ENCODE peak calls at places on chromosomes 5 and 9, in seven cellular contexts. S is small intestine, J is heart right ventricle, I is IMR-90, O is GM12878, D is pancreas, K is lung. G is an unnamed sample.

GRCh38 chr5:27315541-27316282 is 277.3 kb upstream of the CDH9 start:
- DNase-seq in I (peak), O (no peak), S (no peak), J (no peak), D (no peak), K (no peak), G (no peak)

GRCh38 chr5:75610201-75610600 is 1.1 kb upstream of the ANKDD1B start:
- DNase-seq in S (no peak), J (no peak), K (no peak), O (no peak), I (no peak), D (no peak), G (no peak)

GRCh38 chr5:68243681-68244080 is 28.1 kb downstream of the PIK3R1 start:
- DNase-seq in D (no peak), S (no peak), K (no peak), I (no peak), J (no peak), O (no peak), G (no peak)

GRCh38 chr9:21455320-21455719 is 15.1 kb downstream of the IFNA1 start:
- DNase-seq in I (peak), J (no peak), K (no peak), O (no peak), S (peak), D (no peak), G (no peak)

GRCh38 chr9:137669261-137669672 is 50.5 kb downstream of the EHMT1 start:
- DNase-seq in D (no peak), K (no peak), O (no peak), S (no peak), J (no peak), I (no peak), G (no peak)

GRCh38 chr5:123089971-123090640 is 1.1 kb downstream of the PRDM6 start:
- DNase-seq in J (peak), K (no peak), I (peak), S (no peak), O (no peak), D (no peak), G (no peak)

GRCh38 chr5:90888511-90889324 is 330.1 kb downstream of the ADGRV1 start:
- DNase-seq in S (peak), D (no peak), I (peak), O (no peak), K (no peak), J (no peak), G (no peak)

GRCh38 chr9:99878651-99879050 is 27.8 kb upstream of the STX17 start:
- DNase-seq in I (peak), J (no peak), S (no peak), D (no peak), K (no peak), O (no peak), G (no peak)

GRCh38 chr9:93127395-93127911 is 6.6 kb downstream of the NINJ1 start:
- DNase-seq in S (no peak), I (no peak), D (no peak), J (no peak), K (peak), O (no peak), G (peak)

GRCh38 chr9:136614372-136614922 is 48.3 kb upstream of the EGFL7 start:
- DNase-seq in K (no peak), S (no peak), I (peak), J (peak), D (no peak), O (no peak), G (no peak)

GRCh38 chr9:112571624-112572341 is 85.2 kb downstream of the KIAA1958 start:
- DNase-seq in D (no peak), O (no peak), S (no peak), K (no peak), I (no peak), J (no peak), G (no peak)

GRCh38 chr5:76412511-76412910 is 9.4 kb downstream of the IQGAP2 start:
- DNase-seq in O (no peak), S (no peak), J (no peak), K (no peak), I (no peak), D (no peak), G (no peak)

GRCh38 chr5:27969157-27969556 is 930.8 kb upstream of the CDH9 start:
- DNase-seq in D (no peak), J (no peak), K (no peak), I (no peak), O (no peak), S (no peak), G (no peak)

GRCh38 chr5:98497391-98497790 is 276.1 kb upstream of the RGMB start:
- DNase-seq in J (no peak), K (no peak), D (no peak), O (no peak), S (no peak), I (no peak), G (no peak)

GRCh38 chr5:73213566-73213998 is 40.6 kb downstream of the TMEM174 start:
- DNase-seq in S (no peak), D (no peak), K (no peak), J (no peak), O (peak), I (peak), G (peak)

GRCh38 chr5:179184521-179185050 is 124.4 kb downstream of the ZNF354C start:
- DNase-seq in D (no peak), O (no peak), I (no peak), S (no peak), K (no peak), J (no peak), G (no peak)

GRCh38 chr5:180194410-180195345 is 14.3 kb downstream of the RASGEF1C start:
- DNase-seq in I (no peak), K (no peak), D (no peak), S (no peak), O (no peak), J (no peak), G (peak)

DNA sequence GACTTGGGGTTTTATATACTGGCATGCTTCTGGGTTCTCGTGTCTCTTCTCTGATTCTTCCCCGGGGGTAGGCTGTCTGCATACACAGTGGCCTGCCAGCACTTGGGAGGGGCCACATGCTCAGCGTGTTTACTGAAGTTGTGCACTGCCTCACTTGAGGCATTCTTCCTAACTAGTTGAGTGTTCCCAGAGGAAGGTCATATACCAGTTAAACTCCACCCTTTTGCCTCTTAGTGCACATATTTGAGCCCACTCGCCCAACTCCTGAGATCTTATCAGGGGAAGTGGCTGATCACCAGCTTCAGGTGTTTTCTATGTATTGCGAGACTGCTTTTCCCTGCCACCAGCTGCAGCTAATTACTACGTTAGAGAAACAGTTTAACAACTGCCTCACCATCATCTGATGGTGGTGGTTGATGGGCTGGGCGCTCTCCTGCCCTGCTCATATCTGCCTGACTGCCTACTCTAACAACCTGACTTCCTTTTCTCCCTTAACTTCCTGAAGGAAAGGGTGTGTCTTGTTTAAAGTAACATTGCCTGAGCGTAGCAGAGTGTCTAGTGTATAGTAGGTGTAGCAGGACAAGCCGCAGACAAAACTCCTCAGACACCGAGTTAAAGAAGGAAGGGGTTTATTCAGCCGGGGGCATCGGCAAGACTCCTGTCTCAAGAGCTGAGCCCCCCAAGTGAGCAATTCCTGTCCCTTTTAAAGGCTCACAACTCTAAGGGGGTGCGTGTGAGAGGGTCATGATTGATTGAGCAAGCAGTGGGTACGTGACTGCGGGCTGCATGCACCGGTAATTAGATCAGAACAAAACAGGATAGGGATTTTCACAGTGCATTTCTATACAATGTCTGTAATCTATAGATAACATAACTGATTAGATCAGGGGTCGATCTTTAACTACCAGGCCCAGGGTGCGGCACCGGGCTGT is 60.1 kb upstream of the CLINT1 start:
- DNase-seq in K (peak), D (no peak), I (no peak), S (peak), O (no peak), J (no peak), G (peak)
- H3K27ac ChIP-seq in K (peak), D (peak), I (no peak), S (peak), O (no peak), J (no peak), G (peak)

DNA sequence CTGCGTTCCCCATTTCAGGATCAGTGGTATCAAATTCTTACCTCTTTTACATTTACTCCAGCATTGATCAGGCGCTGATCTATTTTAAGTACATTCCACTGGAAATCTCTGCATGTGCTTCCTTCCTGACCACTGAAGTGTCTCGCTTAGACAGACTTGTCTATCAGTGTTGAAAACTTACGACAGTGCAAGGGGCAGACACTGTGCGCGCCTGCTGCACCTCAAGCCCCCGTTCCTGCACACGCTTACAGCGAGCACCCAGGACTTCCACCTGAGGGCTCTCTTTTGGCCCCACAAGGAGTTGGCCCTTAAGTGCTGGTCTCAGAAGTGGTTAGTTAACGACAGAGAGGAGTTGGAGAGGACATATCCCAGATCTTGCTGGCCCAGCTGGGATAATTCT is 94.6 kb downstream of the LHFPL2 start:
- DNase-seq in I (no peak), O (no peak), J (no peak), D (no peak), S (no peak), K (no peak), G (no peak)
- H3K27ac ChIP-seq in I (no peak), O (no peak), J (no peak), D (no peak), S (no peak), K (no peak), G (no peak)

GRCh38 chr5:17022296-17022695 is 86.2 kb upstream of the MYO10 start:
- DNase-seq in K (no peak), J (no peak), I (no peak), O (no peak), D (no peak), S (no peak), G (peak)
- H3K27ac ChIP-seq in K (no peak), J (no peak), I (peak), O (no peak), D (no peak), S (no peak), G (peak)

GRCh38 chr5:14405706-14406553 is 175.7 kb upstream of the OTULINL start:
- DNase-seq in K (no peak), S (peak), D (no peak), I (no peak), J (no peak), O (no peak), G (no peak)
- H3K27ac ChIP-seq in K (no peak), S (no peak), D (no peak), I (peak), J (peak), O (no peak), G (no peak)

DNA sequence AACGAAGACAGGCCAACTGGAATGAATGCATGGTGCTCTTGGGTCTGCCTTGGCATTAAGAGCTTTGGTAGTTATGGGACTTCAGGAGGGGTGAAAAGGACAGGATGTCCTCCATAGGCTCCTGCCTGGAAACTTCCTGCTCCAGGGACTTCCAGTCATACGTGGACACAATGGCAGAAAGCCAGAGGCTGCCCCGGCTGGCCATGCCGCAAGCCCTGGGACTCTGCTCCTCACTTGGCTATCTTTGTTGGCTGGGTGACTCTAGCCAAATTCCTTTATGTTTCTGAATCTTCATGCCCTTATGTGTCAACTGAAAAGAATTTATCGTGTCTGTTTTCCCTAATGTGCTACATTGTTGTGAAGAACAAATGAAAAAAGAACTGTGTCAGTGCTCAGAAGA is 136.9 kb downstream of the SIL1 start:
- DNase-seq in I (peak), S (no peak), J (peak), K (no peak), D (peak), O (no peak), G (peak)
- H3K27ac ChIP-seq in I (no peak), S (no peak), J (peak), K (no peak), D (no peak), O (no peak), G (peak)

GRCh38 chr5:141516648-141517025 is 27.8 kb downstream of the PCDHGC5 start:
- DNase-seq in D (no peak), J (peak), O (no peak), S (no peak), K (no peak), I (no peak), G (no peak)
- H3K27ac ChIP-seq in D (no peak), J (peak), O (no peak), S (no peak), K (no peak), I (peak), G (no peak)

GRCh38 chr9:35518212-35518917 is 28.5 kb downstream of the RUSC2 start:
- DNase-seq in D (peak), I (peak), O (no peak), K (peak), S (no peak), J (no peak), G (peak)
- H3K27ac ChIP-seq in D (peak), I (peak), O (no peak), K (peak), S (no peak), J (peak), G (peak)

GRCh38 chr9:2096376-2096970 is 81.3 kb downstream of the SMARCA2 start:
- DNase-seq in I (no peak), S (no peak), D (no peak), O (no peak), J (no peak), K (no peak), G (no peak)

GRCh38 chr9:2093920-2094597 is 78.9 kb downstream of the SMARCA2 start:
- DNase-seq in J (no peak), K (peak), O (no peak), D (no peak), I (peak), S (no peak), G (peak)
- H3K27ac ChIP-seq in J (no peak), K (no peak), O (no peak), D (no peak), I (no peak), S (no peak), G (peak)

GRCh38 chr5:35237580-35238376 is 7.5 kb upstream of the PRLR start:
- DNase-seq in O (no peak), J (no peak), D (no peak), S (peak), K (no peak), I (no peak), G (no peak)
- H3K27ac ChIP-seq in O (no peak), J (no peak), D (no peak), S (peak), K (no peak), I (no peak), G (no peak)

DNA sequence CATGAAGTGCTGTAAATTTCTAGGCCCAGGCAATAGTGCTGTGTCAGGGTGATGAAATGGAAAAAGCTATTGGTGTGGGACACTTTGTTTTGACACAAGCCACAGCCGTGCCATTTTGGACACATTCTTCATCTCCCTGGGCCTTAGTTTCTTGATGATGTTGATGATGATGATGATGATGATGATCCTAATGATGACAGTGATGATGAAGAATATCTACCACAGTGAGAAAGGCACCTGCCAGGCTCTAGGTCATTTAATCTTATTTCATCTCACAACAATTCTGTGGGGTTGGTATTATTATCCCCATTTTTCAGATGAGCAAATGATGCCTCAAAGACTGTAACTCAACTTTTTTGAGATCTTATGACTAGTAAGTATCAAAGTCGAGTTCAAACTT is 102.2 kb upstream of the STC2 start:
- DNase-seq in K (no peak), I (no peak), O (no peak), J (no peak), S (no peak), D (no peak), G (no peak)
- H3K27ac ChIP-seq in K (no peak), I (no peak), O (no peak), J (no peak), S (no peak), D (no peak), G (no peak)

G was measured in thyroid gland.